ENCODE peak calls at places on chromosome 21, in five cellular contexts. K, I, N, T and Y are unnamed samples.

GRCh38 chr21:39434950-39435349 is 10.6 kb downstream of the LCA5L start:
- DNase-seq in K (no peak), I (no peak), N (no peak), T (no peak), Y (no peak)

GRCh38 chr21:38486221-38486620 is 12.1 kb downstream of the ERG start:
- DNase-seq in K (no peak), I (no peak), N (no peak), T (peak; percentile 29), Y (no peak)

GRCh38 chr21:10430007-10430406 is 91.4 kb upstream of the TPTE start:
- DNase-seq in K (no peak), I (no peak), N (no peak), T (no peak), Y (no peak)

GRCh38 chr21:43597052-43597451 is 62.2 kb downstream of the HSF2BP start:
- DNase-seq in K (no peak), I (no peak), N (no peak), T (no peak), Y (no peak)

GRCh38 chr21:44749116-44749758 is 37.9 kb upstream of the TSPEAR start:
- DNase-seq in K (no peak), I (no peak), N (no peak), T (no peak), Y (no peak)

GRCh38 chr21:28252923-28253322 is 739.8 kb downstream of the LTN1 start:
- DNase-seq in K (no peak), I (no peak), N (no peak), T (no peak), Y (no peak)

GRCh38 chr21:45629046-45629981 is 14.2 kb upstream of the PCBP3 start:
- DNase-seq in K (peak; percentile 12), I (no peak), N (no peak), T (no peak), Y (no peak)

GRCh38 chr21:36691539-36692124 is 7.3 kb upstream of the SIM2 start:
- DNase-seq in K (no peak), I (no peak), N (no peak), T (no peak), Y (no peak)

GRCh38 chr21:31670065-31670464 is 10.6 kb downstream of the SOD1 start:
- DNase-seq in K (no peak), I (no peak), N (no peak), T (no peak), Y (no peak)

GRCh38 chr21:25273945-25274344 is 333.3 kb downstream of the MRPL39 start:
- DNase-seq in K (no peak), I (no peak), N (no peak), T (no peak), Y (no peak)

GRCh38 chr21:37430184-37430821 is 63.7 kb downstream of the DYRK1A start:
- DNase-seq in K (no peak), I (no peak), N (no peak), T (no peak), Y (no peak)

GRCh38 chr21:26469789-26470188 is 103.3 kb downstream of the CYYR1 start:
- DNase-seq in K (no peak), I (no peak), N (peak; percentile 48), T (peak; percentile 73), Y (peak; percentile 52)

GRCh38 chr21:31236528-31236927 is 107.5 kb downstream of the TIAM1 start:
- DNase-seq in K (no peak), I (no peak), N (no peak), T (no peak), Y (no peak)

GRCh38 chr21:45148316-45149000 is 74.1 kb downstream of the ADARB1 start:
- DNase-seq in K (no peak), I (no peak), N (no peak), T (no peak), Y (no peak)

GRCh38 chr21:21111309-21111920 is 113.2 kb downstream of the NCAM2 start:
- DNase-seq in K (no peak), I (no peak), N (no peak), T (no peak), Y (no peak)

GRCh38 chr21:26843912-26844257 is 1.3 kb downstream of the ADAMTS1 start:
- DNase-seq in K (no peak), I (no peak), N (no peak), T (no peak), Y (no peak)

GRCh38 chr21:14864211-14865021 is 200.4 kb downstream of the NRIP1 start:
- DNase-seq in K (peak; percentile 79), I (peak; percentile 85), N (peak; percentile 74), T (peak; percentile 46), Y (peak; percentile 72)

GRCh38 chr21:39057121-39057520 is 126.1 kb downstream of the PSMG1 start:
- DNase-seq in K (no peak), I (no peak), N (no peak), T (no peak), Y (no peak)

GRCh38 chr21:29641635-29642550 is 297.9 kb downstream of the GRIK1 start:
- DNase-seq in K (no peak), I (no peak), N (no peak), T (no peak), Y (no peak)

GRCh38 chr21:37368536-37369279 is 2.1 kb downstream of the DYRK1A start:
- DNase-seq in K (peak; percentile 44), I (no peak), N (no peak), T (no peak), Y (peak; percentile 49)

GRCh38 chr21:27001526-27001925 is 34.6 kb upstream of the ADAMTS5 start:
- DNase-seq in K (no peak), I (no peak), N (no peak), T (no peak), Y (no peak)

GRCh38 chr21:24941316-24942185 is 665.7 kb downstream of the MRPL39 start:
- DNase-seq in K (no peak), I (no peak), N (peak; percentile 23), T (no peak), Y (no peak)

GRCh38 chr21:39125752-39126485 is 57.3 kb downstream of the PSMG1 start:
- DNase-seq in K (peak; percentile 68), I (no peak), N (peak; percentile 46), T (no peak), Y (peak; percentile 63)

DNA sequence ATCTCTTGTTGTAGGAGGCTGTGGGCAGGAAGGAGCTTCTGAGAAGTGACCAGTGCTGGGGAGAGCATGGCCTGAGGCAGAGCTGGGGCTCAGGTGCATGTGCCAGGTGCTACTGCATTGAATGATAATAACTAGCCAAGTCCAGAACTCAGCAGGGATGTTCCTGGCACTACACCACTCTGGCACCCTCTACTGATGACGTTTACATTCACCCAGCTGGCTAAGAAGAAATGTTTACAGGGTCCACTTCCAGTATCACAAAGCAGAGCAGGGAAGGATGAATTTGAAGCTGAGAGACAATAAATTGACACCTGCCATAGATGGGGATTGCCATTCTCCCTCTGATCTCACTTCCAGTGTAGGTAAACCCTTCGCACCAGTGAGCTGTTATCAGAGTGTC is 411.8 kb downstream of the SETD4 start:
- DNase-seq in K (no peak), I (no peak), N (no peak), T (no peak), Y (no peak)
- TF ChIP-seq CTCF in K (no peak), I (no peak), N (no peak), T (no peak), Y (no peak)

GRCh38 chr21:42411197-42411869 is 7.6 kb downstream of the UBASH3A start:
- DNase-seq in K (no peak), I (no peak), N (no peak), T (no peak), Y (no peak)
- TF ChIP-seq CTCF in K (no peak), I (no peak), N (no peak), T (no peak), Y (no peak)

DNA sequence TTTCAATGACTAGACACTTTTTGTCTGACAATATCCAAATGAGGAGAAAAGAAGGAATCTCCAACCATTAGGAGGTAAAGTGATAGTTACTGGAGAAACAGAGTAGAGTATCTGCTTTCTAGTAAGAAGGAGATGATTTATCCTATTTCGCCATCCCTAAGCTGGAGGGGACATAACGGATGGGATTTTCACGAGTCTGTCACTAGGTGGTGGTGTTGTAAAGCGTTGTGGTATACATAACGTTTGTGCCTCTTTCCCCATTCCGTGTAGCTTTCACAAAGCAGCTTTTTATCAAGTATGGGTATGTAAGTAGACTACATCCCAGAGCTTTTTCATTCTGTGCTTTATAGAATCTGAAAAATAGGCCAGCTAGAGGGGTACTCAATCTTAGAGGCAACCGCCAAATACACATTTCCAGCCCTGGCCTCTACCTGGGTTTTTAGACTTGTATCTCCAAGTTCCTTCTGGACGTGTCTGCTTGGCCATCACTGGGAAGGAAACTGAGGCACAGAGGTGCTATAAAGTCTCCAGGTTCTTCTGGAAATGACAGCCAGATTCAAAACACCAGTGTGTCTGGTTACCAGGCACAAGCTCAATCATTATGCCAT is 33.3 kb upstream of the FAM3B start:
- DNase-seq in K (peak; percentile 64), I (no peak), N (peak; percentile 47), T (peak; percentile 81), Y (peak; percentile 61)
- TF ChIP-seq CTCF in K (peak; percentile 77), I (peak; percentile 81), N (peak; percentile 83), T (peak; percentile 81), Y (peak; percentile 82)

GRCh38 chr21:41966341-41966833 is 12.6 kb upstream of the C2CD2 start:
- DNase-seq in K (peak; percentile 6), I (peak; percentile 7), N (no peak), T (no peak), Y (no peak)
- TF ChIP-seq CTCF in K (no peak), I (no peak), N (no peak), T (no peak), Y (no peak)

DNA sequence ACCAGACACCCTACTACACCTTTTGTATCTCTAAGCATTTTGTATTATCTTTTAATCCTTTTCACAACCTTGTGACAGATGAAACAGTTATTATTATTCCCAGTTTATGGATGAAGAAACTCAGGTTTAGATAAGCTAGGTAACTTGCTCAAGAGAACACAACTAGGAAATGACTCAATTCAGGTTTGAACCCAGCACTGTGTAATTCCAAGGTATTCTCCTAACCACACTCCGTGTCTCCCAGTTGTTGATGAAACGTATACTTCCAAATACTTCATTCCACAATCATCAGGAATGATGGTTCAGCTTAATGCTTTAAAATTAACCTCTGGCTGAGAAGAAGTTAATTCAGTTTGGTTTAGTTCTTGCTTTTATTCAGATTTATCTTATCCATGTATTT is 51.7 kb upstream of the MRPS6 start:
- DNase-seq in K (no peak), I (no peak), N (no peak), T (no peak), Y (no peak)
- TF ChIP-seq CTCF in K (no peak), I (no peak), N (no peak), T (no peak), Y (no peak)

GRCh38 chr21:15894596-15894995 is 164.8 kb downstream of the USP25 start:
- DNase-seq in K (no peak), I (no peak), N (no peak), T (no peak), Y (no peak)
- TF ChIP-seq CTCF in K (peak; percentile 10), I (no peak), N (peak; percentile 52), T (peak; percentile 21), Y (peak; percentile 7)